ENCODE peak calls at places on chromosomes 2 and 18, in five cellular contexts. Q is OCI-LY7, V is spleen, J is tibial artery, Y is tibial nerve. K is an unnamed sample.

GRCh38 chr2:121080013-121080772 is 204.8 kb downstream of the TFCP2L1 start:
- DNase-seq in V (no peak), Q (peak; percentile 50), J (no peak), Y (no peak), K (peak; percentile 61)

GRCh38 chr18:55245200-55245599 is 285.9 kb upstream of the CCDC68 start:
- DNase-seq in J (no peak), V (no peak), Q (no peak), Y (no peak), K (peak; percentile 56)

GRCh38 chr2:225452677-225453076 is 53.2 kb downstream of the NYAP2 start:
- DNase-seq in Q (no peak), Y (no peak), V (no peak), J (no peak), K (no peak)

GRCh38 chr18:24837065-24837464 is 376.6 kb downstream of the HRH4 start:
- DNase-seq in Q (no peak), V (no peak), Y (no peak), J (no peak), K (no peak)

GRCh38 chr2:112582314-112582746 is 2.1 kb upstream of the CHCHD5 start:
- DNase-seq in Y (no peak), J (no peak), V (no peak), Q (peak; percentile 79), K (peak; percentile 78)

GRCh38 chr2:1770566-1771380 is 26.5 kb upstream of the PXDN start:
- DNase-seq in Y (no peak), V (no peak), Q (no peak), J (peak; percentile 51), K (no peak)

GRCh38 chr2:33217431-33217830 is 259.0 kb upstream of the RASGRP3 start:
- DNase-seq in J (no peak), Q (no peak), V (no peak), Y (no peak), K (no peak)

GRCh38 chr2:173427887-173428683 is 73.4 kb downstream of the CDCA7 start:
- DNase-seq in J (no peak), Q (no peak), Y (no peak), V (no peak), K (peak; percentile 34)

GRCh38 chr18:59054892-59055291 is 84.8 kb upstream of the SEC11C start:
- DNase-seq in J (peak; percentile 95), V (no peak), Y (no peak), Q (no peak), K (peak; percentile 8)

GRCh38 chr2:167753142-167753541 is 494.3 kb downstream of the STK39 start:
- DNase-seq in J (no peak), Q (no peak), Y (no peak), V (no peak), K (no peak)

GRCh38 chr18:44786697-44787096 is 106.0 kb downstream of the SETBP1 start:
- DNase-seq in V (no peak), Q (no peak), J (no peak), Y (no peak), K (no peak)

GRCh38 chr2:13114391-13114790 is 397.7 kb downstream of the TRIB2 start:
- DNase-seq in J (no peak), Q (no peak), V (no peak), Y (no peak), K (peak; percentile 37)

GRCh38 chr18:48728204-48728833 is 189.5 kb downstream of the CTIF start:
- DNase-seq in J (peak; percentile 78), Y (no peak), V (no peak), Q (no peak), K (peak; percentile 99)

GRCh38 chr2:237720444-237720843 is 78.1 kb upstream of the RBM44 start:
- DNase-seq in Q (no peak), V (no peak), Y (no peak), J (no peak), K (no peak)

DNA sequence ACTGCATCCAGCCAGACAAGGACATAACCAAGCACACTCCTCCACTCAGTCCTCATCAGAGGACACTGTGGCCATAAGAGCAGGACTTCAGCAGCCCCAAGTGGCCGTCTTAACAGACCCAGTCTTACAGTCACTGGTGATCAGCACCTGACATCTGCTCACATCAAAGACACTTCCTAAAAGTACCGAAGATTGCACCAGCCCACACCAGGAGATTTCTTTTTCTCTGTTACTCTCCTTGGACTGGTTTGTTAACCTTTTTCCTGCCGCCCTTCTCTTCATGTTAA is 44.1 kb downstream of the MRPS5 start:
- DNase-seq in J (no peak), Q (peak; percentile 9), Y (no peak), V (no peak), K (no peak)
- H3K4me3 ChIP-seq in J (no peak overlapping the region), Q (no peak overlapping the region), Y (no peak overlapping the region), V (no peak overlapping the region), K (no peak overlapping the region)

GRCh38 chr2:217909156-217909820 is 93.5 kb downstream of the TNS1 start:
- DNase-seq in Q (peak; percentile 20), J (peak; percentile 53), Y (no peak), V (no peak), K (no peak)
- H3K4me3 ChIP-seq in Q (no peak overlapping the region), J (no peak overlapping the region), Y (no peak overlapping the region), V (no peak overlapping the region), K (no peak overlapping the region)

GRCh38 chr2:176095421-176095820 is 2.9 kb downstream of the HOXD13 start:
- DNase-seq in J (no peak), V (no peak), Y (no peak), Q (no peak), K (no peak)

GRCh38 chr2:176097820-176098365 is 1.7 kb upstream of the HOXD12 start:
- DNase-seq in Y (no peak), J (no peak), Q (no peak), V (no peak), K (no peak)

GRCh38 chr2:176094307-176094706 is 1.8 kb downstream of the HOXD13 start:
- DNase-seq in Q (no peak), Y (no peak), V (no peak), J (no peak), K (no peak)

GRCh38 chr2:176096986-176097819 is 2.4 kb upstream of the HOXD12 start:
- DNase-seq in V (peak; percentile 90), Q (peak; percentile 77), Y (peak; percentile 42), J (no peak), K (peak; percentile 63)

GRCh38 chr2:176096243-176096985 is 3.2 kb upstream of the HOXD12 start:
- DNase-seq in V (no peak), Q (peak; percentile 5), Y (no peak), J (no peak), K (no peak)
- H3K4me3 ChIP-seq in V (peak overlapping the region; percentile 39), Q (peak overlapping the region; percentile 63), Y (no peak overlapping the region), J (peak overlapping the region; percentile 13), K (peak overlapping the region; percentile 34)

GRCh38 chr2:118853647-118854367 is 6.4 kb upstream of the EN1 start:
- DNase-seq in Q (no peak), V (no peak), Y (no peak), J (peak; percentile 46), K (no peak)
- H3K4me3 ChIP-seq in Q (no peak overlapping the region), V (no peak overlapping the region), Y (no peak overlapping the region), J (no peak overlapping the region), K (no peak overlapping the region)